ENCODE peak calls at places on chromosomes 11 and 22, in four cellular contexts. E is prostate gland, Y is HCT116, R is stomach. S is an unnamed sample.

GRCh38 chr22:40401532-40401931 is 31.1 kb downstream of the SGSM3 start:
- DNase-seq in Y (no peak), R (no peak), E (no peak), S (no peak)

GRCh38 chr22:43529954-43530863 is 118.4 kb downstream of the MPPED1 start:
- DNase-seq in E (no peak), Y (no peak), R (no peak), S (no peak)

GRCh38 chr11:72709478-72710238 is 35.4 kb upstream of the PDE2A start:
- DNase-seq in Y (no peak), E (no peak), R (no peak), S (no peak)

GRCh38 chr11:72238040-72238450 is 5.9 kb downstream of the PHOX2A start:
- DNase-seq in E (no peak), R (peak), Y (peak), S (peak)

GRCh38 chr11:76835928-76836612 is 24.6 kb upstream of the ACER3 start:
- DNase-seq in Y (no peak), E (peak), R (peak), S (peak)

GRCh38 chr22:44403166-44403565 is 90.4 kb upstream of the SHISAL1 start:
- DNase-seq in E (no peak), R (no peak), Y (no peak), S (no peak)

GRCh38 chr11:120832609-120833221 is 191.2 kb upstream of the TBCEL start:
- DNase-seq in R (no peak), Y (no peak), E (no peak), S (no peak)

GRCh38 chr11:45568031-45568430 is 97.4 kb downstream of the CHST1 start:
- DNase-seq in Y (no peak), E (no peak), R (no peak), S (no peak)

GRCh38 chr22:36736701-36737320 is 33.3 kb upstream of the CACNG2 start:
- DNase-seq in Y (no peak), E (no peak), R (peak), S (no peak)

GRCh38 chr11:22703040-22703439 is 36.6 kb downstream of the GAS2 start:
- DNase-seq in Y (peak), R (no peak), E (peak), S (no peak)

GRCh38 chr11:69569306-69570200 is 71.4 kb upstream of the CCND1 start:
- DNase-seq in R (no peak), Y (no peak), E (no peak), S (no peak)

GRCh38 chr11:46370253-46370652 is 11.2 kb upstream of the MDK start:
- DNase-seq in R (no peak), Y (no peak), E (no peak), S (no peak)

GRCh38 chr11:117314840-117315239 is 1.2 kb downstream of the BACE1 start:
- DNase-seq in E (no peak), R (no peak), Y (no peak), S (no peak)

GRCh38 chr22:45240137-45240809 is 421 bp downstream of the KIAA0930 start:
- DNase-seq in Y (no peak), R (no peak), E (no peak), S (peak)

GRCh38 chr11:47394322-47395224 is 13.8 kb upstream of the SLC39A13 start:
- DNase-seq in R (peak), E (no peak), Y (no peak), S (peak)
- TF ChIP-seq POLR2A in R (no peak), E (no peak), Y (no peak), S (no peak)

GRCh38 chr11:108207683-108208060 is 14.8 kb downstream of the NPAT start:
- DNase-seq in R (no peak), Y (no peak), E (no peak), S (no peak)
- TF ChIP-seq POLR2A in R (no peak), Y (no peak), E (no peak), S (no peak)

DNA sequence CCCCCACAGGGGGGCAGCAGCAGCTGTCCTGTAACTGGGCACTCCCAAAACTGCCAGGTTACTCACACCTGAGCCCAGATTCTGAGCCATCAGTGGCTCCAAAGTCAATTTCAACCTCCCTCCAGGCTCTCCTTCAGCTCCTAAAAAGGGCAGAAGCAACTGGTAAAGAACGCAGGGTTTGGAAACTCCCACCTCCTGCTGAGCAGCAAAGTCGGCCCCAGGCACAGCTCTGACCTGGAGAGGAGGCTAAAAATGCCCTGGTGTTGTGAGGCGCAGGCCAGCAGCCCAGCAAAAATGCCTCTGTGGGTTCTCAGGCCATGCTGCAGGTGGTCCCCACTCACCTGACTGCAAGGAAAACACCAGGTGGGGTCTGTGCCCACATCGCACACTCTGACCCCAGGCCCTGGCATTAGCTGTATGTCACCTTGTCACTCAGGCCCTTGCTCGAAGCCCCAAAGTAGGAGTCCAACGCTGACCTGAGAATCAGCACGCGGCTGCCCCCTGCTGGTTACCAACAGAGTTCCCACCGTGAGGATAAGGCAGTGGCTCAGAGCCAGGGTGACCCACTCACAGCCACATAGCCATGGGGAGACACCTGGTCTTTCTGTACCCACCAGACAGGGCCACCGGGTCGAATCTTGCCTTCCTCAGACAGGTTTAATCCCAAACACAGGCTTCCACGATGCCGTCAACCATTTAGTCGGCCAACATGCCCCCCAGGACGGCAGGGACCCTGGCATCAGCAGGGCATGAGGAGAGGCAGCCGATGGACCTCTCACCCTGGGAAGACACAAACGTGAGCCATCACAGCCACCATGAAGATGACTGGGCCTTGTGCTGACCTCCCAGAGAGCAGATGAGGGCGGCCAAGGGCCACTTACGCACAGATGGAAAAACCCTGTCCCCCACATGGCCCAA is 11.1 kb downstream of the POLR3H start:
- DNase-seq in E (no peak), R (peak), Y (no peak), S (peak)
- TF ChIP-seq POLR2A in E (no peak), R (no peak), Y (no peak), S (no peak)

DNA sequence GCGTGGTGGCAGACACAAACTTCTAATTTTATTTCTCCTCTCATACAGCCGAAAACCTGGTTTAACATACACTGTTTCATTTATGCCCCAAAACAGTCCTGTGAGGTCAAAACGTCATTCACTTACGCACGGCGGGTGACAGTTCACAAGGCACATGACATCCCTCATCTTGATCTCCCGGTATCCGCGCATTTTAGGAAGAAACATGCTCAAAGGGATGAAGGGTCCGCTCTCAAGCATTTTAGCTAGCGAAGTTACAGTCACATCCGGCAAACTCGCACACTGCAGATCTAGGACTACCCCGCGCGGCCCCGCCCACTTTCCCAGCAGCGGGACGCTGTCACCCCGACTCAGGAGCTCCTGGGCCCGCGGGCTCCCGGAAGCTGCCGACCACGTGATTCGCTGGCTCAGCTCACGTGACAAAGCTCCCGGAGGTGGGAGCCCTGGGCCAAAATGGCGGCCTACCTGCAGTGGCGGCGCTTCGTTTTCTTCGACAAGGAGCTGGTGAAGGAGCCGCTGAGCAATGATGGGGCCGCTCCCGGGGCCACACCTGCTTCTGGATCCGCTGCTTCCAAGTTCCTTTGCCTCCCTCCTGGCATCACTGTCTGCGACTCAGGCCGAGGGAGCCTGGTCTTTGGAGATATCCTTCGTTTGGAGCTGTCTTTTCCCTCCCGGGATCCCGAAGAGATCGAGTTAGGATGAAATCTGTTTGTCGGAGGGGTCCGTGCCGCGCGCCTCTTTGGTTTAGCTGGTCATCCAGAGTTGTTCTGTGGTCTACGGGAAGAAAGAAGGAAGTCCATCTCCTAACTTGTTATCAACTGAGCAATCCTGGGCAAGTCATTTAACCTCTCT is at the start of gene VPS11:
- DNase-seq in E (peak), R (peak), Y (peak), S (peak)
- TF ChIP-seq POLR2A in E (peak), R (no peak), Y (peak), S (peak)

DNA sequence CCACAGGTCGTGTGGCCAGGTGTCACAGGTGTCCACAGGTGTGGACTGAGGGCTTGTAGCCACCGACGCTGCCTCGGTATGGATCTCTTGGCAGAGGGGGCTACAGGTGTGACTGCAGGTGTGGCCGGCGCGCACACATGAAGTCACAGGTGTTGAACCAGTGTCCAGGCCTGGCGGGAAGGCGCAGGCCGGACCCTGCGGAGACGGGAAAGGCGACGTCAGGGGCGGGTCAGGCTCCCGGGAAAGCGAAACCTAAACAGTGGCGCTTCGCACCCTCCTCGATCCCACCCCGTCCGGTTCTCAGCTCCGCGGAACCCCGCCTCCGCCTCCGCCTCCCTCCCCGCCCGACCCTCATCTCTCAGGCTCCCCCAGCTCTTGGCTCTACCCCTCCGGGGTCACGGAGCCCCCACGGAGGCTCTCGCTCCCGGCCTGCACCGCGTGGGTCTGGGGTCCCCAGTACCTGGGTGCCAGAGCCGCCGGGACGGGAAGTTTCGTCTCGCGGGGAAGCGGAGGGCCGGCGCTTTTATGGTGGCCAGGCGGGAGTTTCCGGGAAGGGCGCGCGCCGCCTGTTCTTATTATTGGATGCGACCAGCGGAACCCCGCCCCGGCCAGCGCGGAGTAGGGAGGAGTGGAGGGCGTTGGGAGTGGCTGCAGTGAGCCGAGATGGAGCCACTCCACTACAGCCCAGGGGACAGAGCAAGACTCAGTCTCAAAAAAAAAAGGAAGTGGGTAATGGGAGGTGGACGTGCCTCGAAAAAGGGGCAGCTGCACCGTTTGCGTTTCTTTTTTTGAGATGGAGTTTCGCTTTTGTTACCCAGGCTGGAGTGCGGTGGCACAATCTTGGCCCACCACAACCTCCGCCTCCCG is at the start of gene IRF7:
- DNase-seq in E (peak), R (peak), Y (peak), S (peak)
- TF ChIP-seq POLR2A in E (peak), R (no peak), Y (peak), S (peak)

DNA sequence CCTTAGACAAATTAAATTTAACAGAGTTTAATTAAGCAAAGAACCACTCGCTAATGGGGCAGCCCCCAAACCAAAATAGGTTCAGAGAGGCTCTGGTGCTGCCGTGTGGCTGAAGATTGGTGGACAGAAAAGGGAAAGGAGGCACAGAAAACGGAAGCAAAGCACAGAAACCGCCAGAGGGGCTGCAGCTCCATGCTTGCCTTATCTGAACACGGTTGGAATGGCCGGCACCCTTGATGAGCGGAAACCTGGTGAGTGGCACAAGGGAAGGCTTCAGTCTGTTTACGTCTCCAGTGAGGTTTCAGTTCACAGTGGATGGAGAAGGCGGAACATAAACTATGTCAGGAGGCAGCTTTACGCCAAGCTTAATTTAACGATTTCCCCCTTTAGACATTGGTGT is 5.2 kb upstream of the PRR33 start:
- DNase-seq in Y (no peak), R (no peak), E (no peak), S (no peak)
- TF ChIP-seq POLR2A in Y (no peak), R (no peak), E (no peak), S (no peak)

DNA sequence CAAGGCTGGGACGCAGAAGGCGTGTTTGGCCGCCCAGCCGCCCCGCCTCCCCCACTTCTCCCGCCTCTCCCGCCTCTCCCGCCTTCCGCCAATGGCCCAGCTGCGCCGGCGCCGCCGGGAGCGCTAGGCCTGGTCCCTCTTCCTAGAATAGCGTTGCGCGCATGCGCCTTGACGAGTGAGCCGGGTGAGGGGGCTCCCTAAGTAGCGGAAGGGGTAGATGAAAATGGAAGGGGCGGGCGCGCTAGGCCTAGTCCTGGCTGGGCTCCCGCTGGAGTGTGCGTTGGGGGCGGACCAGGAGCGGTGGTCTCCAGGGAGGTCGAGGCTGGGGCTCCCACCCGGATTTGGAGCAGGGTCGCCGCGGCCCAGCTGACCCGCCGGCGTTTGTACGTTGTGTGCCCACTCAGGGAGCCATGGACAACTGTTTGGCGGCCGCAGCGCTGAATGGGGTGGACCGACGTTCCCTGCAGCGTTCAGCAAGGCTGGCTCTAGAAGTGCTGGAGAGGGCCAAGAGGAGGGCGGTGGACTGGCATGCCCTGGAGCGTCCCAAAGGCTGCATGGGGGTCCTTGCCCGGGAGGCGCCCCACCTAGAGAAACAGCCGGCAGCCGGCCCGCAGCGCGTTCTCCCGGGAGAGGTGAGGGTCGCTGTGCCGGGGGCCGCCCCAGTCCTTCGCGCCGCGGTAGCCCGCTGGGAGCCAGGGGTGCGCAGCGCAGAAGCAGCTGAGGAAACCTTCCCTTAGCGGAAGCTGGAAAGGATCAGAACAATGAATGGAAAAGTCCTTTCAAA is at the start of gene AKIP1:
- DNase-seq in E (peak), Y (peak), R (peak), S (peak)
- TF ChIP-seq POLR2A in E (peak), Y (peak), R (no peak), S (peak)